ENCODE peak calls at places on chromosome X, in four cellular contexts. One of them, this sample, is unnamed.

GRCh38 chrX:24759786-24760185 is 66.1 kb downstream of the POLA1 start:
- DNase-seq in foreskin fibroblast: no peak
- DNase-seq in CD8-positive, alpha-beta T cell: no peak
- DNase-seq in mammary epithelial cell: no peak
- DNase-seq in this sample: no peak

GRCh38 chrX:81120270-81120935 is 81.3 kb downstream of the HMGN5 start:
- DNase-seq in foreskin fibroblast: no peak
- DNase-seq in CD8-positive, alpha-beta T cell: no peak
- DNase-seq in mammary epithelial cell: no peak
- DNase-seq in this sample: no peak

GRCh38 chrX:18935893-18936292 is 48.0 kb downstream of the PHKA2 start:
- DNase-seq in foreskin fibroblast: no peak
- DNase-seq in CD8-positive, alpha-beta T cell: no peak
- DNase-seq in mammary epithelial cell: no peak
- DNase-seq in this sample: no peak

GRCh38 chrX:78029663-78030062 is 60.2 kb upstream of the PGAM4 start:
- DNase-seq in foreskin fibroblast: peak; percentile 52
- DNase-seq in CD8-positive, alpha-beta T cell: no peak
- DNase-seq in mammary epithelial cell: peak; percentile 21
- DNase-seq in this sample: no peak

GRCh38 chrX:40772290-40772689 is 36.9 kb upstream of the MED14 start:
- DNase-seq in foreskin fibroblast: peak; percentile 70
- DNase-seq in CD8-positive, alpha-beta T cell: no peak
- DNase-seq in mammary epithelial cell: peak; percentile 81
- DNase-seq in this sample: no peak

GRCh38 chrX:51148848-51149247 is 183.8 kb upstream of the NUDT10 start:
- DNase-seq in foreskin fibroblast: no peak
- DNase-seq in CD8-positive, alpha-beta T cell: no peak
- DNase-seq in mammary epithelial cell: peak; percentile 12
- DNase-seq in this sample: no peak

GRCh38 chrX:15882704-15883539 is 28.3 kb upstream of the AP1S2 start:
- DNase-seq in foreskin fibroblast: peak; percentile 62
- DNase-seq in CD8-positive, alpha-beta T cell: no peak
- DNase-seq in mammary epithelial cell: peak; percentile 60
- DNase-seq in this sample: no peak

GRCh38 chrX:154044045-154044444 is 24.3 kb upstream of the IRAK1 start:
- DNase-seq in foreskin fibroblast: no peak
- DNase-seq in CD8-positive, alpha-beta T cell: no peak
- DNase-seq in mammary epithelial cell: no peak
- DNase-seq in this sample: no peak

GRCh38 chrX:12895856-12896255 is 10.6 kb upstream of the TLR8 start:
- DNase-seq in foreskin fibroblast: no peak
- DNase-seq in CD8-positive, alpha-beta T cell: no peak
- DNase-seq in mammary epithelial cell: no peak
- DNase-seq in this sample: no peak

DNA sequence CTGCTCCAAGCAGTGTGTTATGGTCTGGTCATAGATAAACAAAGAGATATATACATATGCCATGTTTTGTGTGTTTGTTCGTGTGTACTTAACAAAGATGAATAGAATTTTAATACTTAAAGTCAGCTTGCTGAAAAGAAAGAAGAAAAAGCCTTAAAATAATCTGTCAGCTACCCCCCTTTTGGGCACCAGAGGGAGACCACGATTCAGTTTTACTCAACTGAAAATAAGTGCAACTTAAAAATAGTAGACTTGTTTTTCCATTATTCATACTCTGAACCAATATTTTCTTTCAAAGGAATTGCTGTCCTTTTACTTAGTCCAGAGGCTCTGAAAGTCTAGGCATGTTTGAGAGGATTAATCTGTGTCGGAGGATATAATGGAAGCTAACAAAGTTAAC is 181.7 kb upstream of the AGTR2 start:
- DNase-seq in foreskin fibroblast: peak; percentile 2
- DNase-seq in CD8-positive, alpha-beta T cell: no peak
- DNase-seq in mammary epithelial cell: no peak
- DNase-seq in this sample: no peak
- TF ChIP-seq CTCF in foreskin fibroblast: no peak
- TF ChIP-seq CTCF in CD8-positive, alpha-beta T cell: no peak
- TF ChIP-seq CTCF in mammary epithelial cell: peak; percentile 15
- TF ChIP-seq CTCF in this sample: no peak

DNA sequence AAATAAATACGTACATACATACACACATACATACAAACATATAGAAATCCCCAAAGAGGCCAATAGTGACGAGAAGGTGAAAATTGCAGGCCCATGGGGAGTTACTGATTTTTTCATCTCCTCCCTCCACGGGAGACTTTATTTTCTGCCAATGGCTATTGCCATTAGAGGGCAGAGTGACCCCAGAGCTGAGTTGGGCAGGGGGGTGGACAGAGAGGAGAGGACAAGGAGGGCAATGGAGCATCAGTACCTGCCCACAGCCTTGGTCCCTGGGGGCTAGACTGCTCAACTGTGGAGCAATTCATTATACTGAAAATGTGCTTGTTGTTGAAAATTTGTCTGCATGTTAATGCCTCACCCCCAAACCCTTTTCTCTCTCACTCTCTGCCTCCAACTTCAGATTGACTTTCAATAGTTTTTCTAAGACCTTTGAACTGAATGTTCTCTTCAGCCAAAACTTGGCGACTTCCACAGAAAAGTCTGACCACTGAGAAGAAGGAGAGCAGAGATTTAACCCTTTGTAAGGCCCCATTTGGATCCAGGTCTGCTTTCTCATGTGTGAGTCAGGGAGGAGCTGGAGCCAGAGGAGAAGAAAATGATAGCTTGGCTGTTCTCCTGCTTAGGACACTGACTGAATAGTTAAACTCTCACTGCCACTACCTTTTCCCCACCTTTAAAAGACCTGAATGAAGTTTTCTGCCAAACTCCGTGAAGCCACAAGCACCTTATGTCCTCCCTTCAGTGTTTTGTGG is 180.7 kb downstream of the AR start:
- DNase-seq in foreskin fibroblast: peak; percentile 63
- DNase-seq in CD8-positive, alpha-beta T cell: no peak
- DNase-seq in mammary epithelial cell: no peak
- DNase-seq in this sample: no peak
- TF ChIP-seq CTCF in foreskin fibroblast: peak; percentile 7
- TF ChIP-seq CTCF in CD8-positive, alpha-beta T cell: no peak
- TF ChIP-seq CTCF in mammary epithelial cell: no peak
- TF ChIP-seq CTCF in this sample: no peak

GRCh38 chrX:112368371-112368770 is 285.8 kb upstream of the TRPC5 start:
- DNase-seq in foreskin fibroblast: no peak
- DNase-seq in CD8-positive, alpha-beta T cell: no peak
- DNase-seq in mammary epithelial cell: no peak
- DNase-seq in this sample: no peak
- TF ChIP-seq CTCF in foreskin fibroblast: peak; percentile 11
- TF ChIP-seq CTCF in CD8-positive, alpha-beta T cell: no peak
- TF ChIP-seq CTCF in mammary epithelial cell: peak; percentile 10
- TF ChIP-seq CTCF in this sample: no peak

GRCh38 chrX:149903889-149904748 is 23.1 kb downstream of the MAGEA8 start:
- DNase-seq in foreskin fibroblast: peak; percentile 12
- DNase-seq in CD8-positive, alpha-beta T cell: no peak
- DNase-seq in mammary epithelial cell: no peak
- DNase-seq in this sample: no peak
- TF ChIP-seq CTCF in foreskin fibroblast: peak; percentile 18
- TF ChIP-seq CTCF in CD8-positive, alpha-beta T cell: no peak
- TF ChIP-seq CTCF in mammary epithelial cell: peak; percentile 15
- TF ChIP-seq CTCF in this sample: no peak

DNA sequence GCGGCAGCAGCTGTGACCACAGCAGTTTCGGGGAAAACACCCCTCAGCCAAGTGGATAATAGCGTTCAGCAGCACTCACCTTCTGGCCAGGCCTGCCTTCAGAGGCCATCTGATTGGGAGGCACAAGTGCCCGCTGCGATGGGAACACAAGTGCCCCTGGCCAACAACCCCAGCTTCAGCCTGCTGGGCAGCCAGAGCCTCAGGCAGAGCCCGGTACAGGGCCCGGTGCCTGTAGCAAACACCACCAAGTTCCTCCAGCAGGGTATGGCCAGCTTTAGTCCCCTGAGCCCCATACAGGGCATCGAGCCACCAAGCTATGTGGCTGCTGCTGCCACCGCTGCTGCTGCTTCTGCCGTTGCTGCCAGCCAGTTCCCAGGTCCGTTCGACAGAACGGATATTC is 56.0 kb upstream of the MTM1 start:
- DNase-seq in foreskin fibroblast: no peak
- DNase-seq in CD8-positive, alpha-beta T cell: no peak
- DNase-seq in mammary epithelial cell: no peak
- DNase-seq in this sample: no peak
- TF ChIP-seq CTCF in foreskin fibroblast: no peak
- TF ChIP-seq CTCF in CD8-positive, alpha-beta T cell: no peak
- TF ChIP-seq CTCF in mammary epithelial cell: no peak
- TF ChIP-seq CTCF in this sample: no peak

GRCh38 chrX:94662665-94663064 is 988.7 kb downstream of the FAM133A start:
- DNase-seq in foreskin fibroblast: no peak
- DNase-seq in CD8-positive, alpha-beta T cell: no peak
- DNase-seq in mammary epithelial cell: no peak
- DNase-seq in this sample: no peak
- TF ChIP-seq CTCF in foreskin fibroblast: no peak
- TF ChIP-seq CTCF in CD8-positive, alpha-beta T cell: no peak
- TF ChIP-seq CTCF in mammary epithelial cell: peak; percentile 43
- TF ChIP-seq CTCF in this sample: no peak

DNA sequence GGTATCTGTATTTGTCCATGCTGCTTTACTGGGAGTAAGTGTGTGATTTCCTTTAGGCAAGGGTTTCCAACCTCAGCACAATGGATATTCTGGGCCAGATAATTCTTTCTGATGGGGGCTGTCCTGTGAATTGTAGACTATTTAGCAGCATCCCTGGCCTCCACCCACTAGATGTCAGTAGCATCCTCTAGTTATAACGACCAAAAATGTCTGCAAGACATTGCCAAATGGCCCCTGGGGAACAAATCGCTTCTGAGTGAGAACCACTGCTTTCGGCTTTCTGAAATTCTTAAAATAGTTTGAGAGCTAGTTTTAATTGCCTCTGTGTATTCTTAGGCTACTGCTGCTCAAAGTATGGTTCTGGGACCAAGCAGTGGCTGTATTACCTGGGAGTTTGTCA is 81.2 kb upstream of the GPM6B start:
- DNase-seq in foreskin fibroblast: peak; percentile 41
- DNase-seq in CD8-positive, alpha-beta T cell: no peak
- DNase-seq in mammary epithelial cell: peak; percentile 41
- DNase-seq in this sample: no peak
- TF ChIP-seq CTCF in foreskin fibroblast: peak; percentile 12
- TF ChIP-seq CTCF in CD8-positive, alpha-beta T cell: no peak
- TF ChIP-seq CTCF in mammary epithelial cell: peak; percentile 62
- TF ChIP-seq CTCF in this sample: no peak

DNA sequence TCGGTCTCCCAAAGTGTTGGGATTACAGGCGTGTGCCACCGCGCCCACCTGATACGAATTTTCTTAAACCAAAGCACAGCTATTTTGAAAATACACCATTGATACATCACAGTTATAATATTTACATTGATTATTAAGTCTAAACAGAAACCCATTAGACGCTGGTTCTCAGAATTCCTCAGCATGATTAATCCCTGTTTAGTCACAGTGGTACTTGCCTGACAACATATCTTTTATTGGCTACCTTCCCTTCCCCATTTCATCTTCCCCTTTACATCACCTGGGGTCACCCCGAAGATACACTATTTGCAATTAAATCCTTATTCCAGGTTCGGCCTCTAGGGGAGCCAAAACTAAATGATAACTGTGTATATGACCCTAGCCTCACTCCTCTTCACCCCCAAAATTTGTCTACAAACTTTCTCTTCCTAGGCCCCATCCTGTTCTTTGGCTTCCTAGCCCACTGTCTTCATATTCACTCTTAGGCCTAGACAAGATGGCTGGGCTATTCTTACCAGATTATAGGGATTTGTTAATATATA is 36.8 kb upstream of the IL1RAPL1 start:
- DNase-seq in foreskin fibroblast: no peak
- DNase-seq in CD8-positive, alpha-beta T cell: no peak
- DNase-seq in mammary epithelial cell: no peak
- DNase-seq in this sample: no peak
- TF ChIP-seq CTCF in foreskin fibroblast: no peak
- TF ChIP-seq CTCF in CD8-positive, alpha-beta T cell: no peak
- TF ChIP-seq CTCF in mammary epithelial cell: peak; percentile 4
- TF ChIP-seq CTCF in this sample: no peak

GRCh38 chrX:70034646-70035045 is 15.1 kb downstream of the AWAT2 start:
- DNase-seq in foreskin fibroblast: no peak
- DNase-seq in CD8-positive, alpha-beta T cell: no peak
- DNase-seq in mammary epithelial cell: peak; percentile 64
- DNase-seq in this sample: no peak

GRCh38 chrX:70029790-70030189 is 19.9 kb downstream of the AWAT2 start:
- DNase-seq in foreskin fibroblast: no peak
- DNase-seq in CD8-positive, alpha-beta T cell: no peak
- DNase-seq in mammary epithelial cell: no peak
- DNase-seq in this sample: no peak

GRCh38 chrX:70032797-70033196 is 16.9 kb downstream of the AWAT2 start:
- DNase-seq in foreskin fibroblast: no peak
- DNase-seq in CD8-positive, alpha-beta T cell: no peak
- DNase-seq in mammary epithelial cell: no peak
- DNase-seq in this sample: no peak

GRCh38 chrX:70030242-70030823 is 19.4 kb downstream of the AWAT2 start:
- DNase-seq in foreskin fibroblast: peak; percentile 49
- DNase-seq in CD8-positive, alpha-beta T cell: peak; percentile 9
- DNase-seq in mammary epithelial cell: peak; percentile 51
- DNase-seq in this sample: no peak

GRCh38 chrX:70033348-70033747 is 16.4 kb downstream of the AWAT2 start:
- DNase-seq in foreskin fibroblast: peak; percentile 20
- DNase-seq in CD8-positive, alpha-beta T cell: no peak
- DNase-seq in mammary epithelial cell: no peak
- DNase-seq in this sample: no peak
- TF ChIP-seq CTCF in foreskin fibroblast: peak; percentile 36
- TF ChIP-seq CTCF in CD8-positive, alpha-beta T cell: no peak
- TF ChIP-seq CTCF in mammary epithelial cell: peak; percentile 69
- TF ChIP-seq CTCF in this sample: peak; percentile 38

This sample was measured in mesothelial cell of epicardium.